ENCODE peak calls at places on chromosomes 1 and 21, in four cellular contexts. W, J, O and Y are unnamed samples. For H3K36me3 and H3K27me3, the result is how much of the 10 kb centered on the place peaks cover.

GRCh38 chr1:243230914-243231313 is 24.2 kb downstream of the CEP170 start:
- DNase-seq in W (no peak), J (no peak), O (no peak), Y (peak)

GRCh38 chr1:200733907-200734306 is 4.8 kb upstream of the CAMSAP2 start:
- DNase-seq in W (no peak), J (no peak), O (no peak), Y (no peak)

GRCh38 chr1:44405041-44405803 is at the start of gene RNF220:
- DNase-seq in W (peak), J (no peak), O (no peak), Y (peak)

GRCh38 chr1:44112486-44112885 is 6.1 kb upstream of the KLF17 start:
- DNase-seq in W (no peak), J (no peak), O (no peak), Y (no peak)

GRCh38 chr1:222711319-222712252 is 705 bp downstream of the AIDA start:
- DNase-seq in W (peak), J (peak), O (peak), Y (peak)

GRCh38 chr21:25005388-25005787 is 601.9 kb downstream of the MRPL39 start:
- DNase-seq in W (no peak), J (no peak), O (no peak), Y (no peak)

GRCh38 chr1:90959352-90960206 is 62.3 kb downstream of the ZNF644 start:
- DNase-seq in W (no peak), J (no peak), O (no peak), Y (no peak)

GRCh38 chr1:67732750-67733151 is 47.8 kb downstream of the GADD45A start:
- DNase-seq in W (no peak), J (peak), O (no peak), Y (no peak)

GRCh38 chr1:203051841-203052324 is 25.6 kb downstream of the PPFIA4 start:
- DNase-seq in W (no peak), J (no peak), O (no peak), Y (no peak)

GRCh38 chr21:26126168-26126553 is 44.4 kb downstream of the APP start:
- DNase-seq in W (no peak), J (no peak), O (no peak), Y (no peak)

GRCh38 chr21:26125433-26126167 is 45.0 kb downstream of the APP start:
- DNase-seq in W (no peak), J (no peak), O (no peak), Y (no peak)

GRCh38 chr21:26124896-26125295 is 45.7 kb downstream of the APP start:
- DNase-seq in W (no peak), J (no peak), O (no peak), Y (no peak)

GRCh38 chr21:26127918-26128317 is 42.7 kb downstream of the APP start:
- DNase-seq in W (no peak), J (no peak), O (no peak), Y (no peak)

GRCh38 chr21:26127073-26127814 is 43.3 kb downstream of the APP start:
- DNase-seq in W (no peak), J (no peak), O (no peak), Y (no peak)
- H3K4me3 ChIP-seq in W (no peak), J (no peak), O (no peak), Y (no peak)

GRCh38 chr21:35394049-35394448 is 344.9 kb upstream of the RUNX1 start:
- DNase-seq in W (no peak), J (no peak), O (no peak), Y (no peak)
- H3K36me3 ChIP-seq in W (under half), J (under half), O (under half), Y (under half)

GRCh38 chr1:217138173-217138838 is 415.1 kb upstream of the ESRRG start:
- DNase-seq in W (peak), J (no peak), O (no peak), Y (no peak)
- H3K27me3 ChIP-seq in W (under half), J (under half), O (under half), Y (under half)

GRCh38 chr1:11691928-11692711 is 610 bp downstream of the DRAXIN start:
- DNase-seq in W (no peak), J (no peak), O (no peak), Y (no peak)
- H3K4me3 ChIP-seq in W (peak), J (peak), O (peak), Y (no peak)

DNA sequence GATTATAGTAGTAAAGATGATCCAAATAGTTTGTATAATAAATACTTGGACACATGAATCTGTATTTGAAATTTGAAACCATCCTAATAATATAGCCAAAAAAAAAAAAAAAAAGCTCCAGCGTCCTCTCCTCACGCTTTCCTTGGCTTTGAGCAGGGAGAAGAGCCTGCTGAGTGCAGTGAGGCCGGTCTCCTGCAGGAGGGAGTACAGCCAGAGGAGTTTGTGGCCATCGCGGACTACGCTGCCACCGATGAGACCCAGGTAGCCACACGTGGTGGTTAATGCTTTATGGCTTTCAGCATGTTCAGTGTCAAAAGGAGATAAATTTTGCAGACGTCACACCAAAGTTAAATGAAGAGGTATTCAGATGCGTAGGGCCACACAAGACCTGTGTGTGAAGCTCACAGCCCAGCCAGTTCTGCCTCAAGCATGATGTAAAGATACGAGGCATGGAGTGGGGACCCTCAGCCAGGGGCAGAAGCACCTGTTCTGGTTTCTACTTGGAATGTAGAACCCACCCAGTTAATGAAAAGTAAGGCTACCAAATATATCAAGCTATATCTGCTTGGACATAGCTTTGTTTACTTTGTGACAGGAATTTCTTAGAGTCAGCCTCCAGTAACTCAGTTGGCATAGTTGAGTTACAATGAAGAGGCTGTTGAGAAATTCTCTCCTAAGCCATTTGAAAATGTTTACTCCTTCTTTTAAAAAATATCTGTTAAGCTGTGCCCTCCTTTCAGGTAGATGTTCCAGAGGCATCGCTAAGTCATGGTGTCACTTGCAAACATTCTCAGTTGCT is 8.1 kb downstream of the PRMT2 start:
- DNase-seq in W (no peak), J (no peak), O (no peak), Y (no peak)
- H3K36me3 ChIP-seq in W (under half), J (half or more), O (half or more), Y (half or more)

GRCh38 chr21:44712203-44713028 is 1.0 kb upstream of the TSPEAR start:
- DNase-seq in W (no peak), J (peak), O (no peak), Y (no peak)

GRCh38 chr21:44711327-44712202 is at the start of gene TSPEAR:
- DNase-seq in W (no peak), J (peak), O (no peak), Y (no peak)

GRCh38 chr21:44713130-44713529 is 1.8 kb upstream of the TSPEAR start:
- DNase-seq in W (no peak), J (peak), O (no peak), Y (no peak)

GRCh38 chr21:44714905-44715304 is 3.5 kb upstream of the TSPEAR start:
- DNase-seq in W (no peak), J (peak), O (no peak), Y (no peak)

GRCh38 chr21:44713846-44714245 is 2.5 kb upstream of the TSPEAR start:
- DNase-seq in W (no peak), J (peak), O (no peak), Y (no peak)
- H3K27me3 ChIP-seq in W (under half), J (under half), O (under half), Y (under half)

DNA sequence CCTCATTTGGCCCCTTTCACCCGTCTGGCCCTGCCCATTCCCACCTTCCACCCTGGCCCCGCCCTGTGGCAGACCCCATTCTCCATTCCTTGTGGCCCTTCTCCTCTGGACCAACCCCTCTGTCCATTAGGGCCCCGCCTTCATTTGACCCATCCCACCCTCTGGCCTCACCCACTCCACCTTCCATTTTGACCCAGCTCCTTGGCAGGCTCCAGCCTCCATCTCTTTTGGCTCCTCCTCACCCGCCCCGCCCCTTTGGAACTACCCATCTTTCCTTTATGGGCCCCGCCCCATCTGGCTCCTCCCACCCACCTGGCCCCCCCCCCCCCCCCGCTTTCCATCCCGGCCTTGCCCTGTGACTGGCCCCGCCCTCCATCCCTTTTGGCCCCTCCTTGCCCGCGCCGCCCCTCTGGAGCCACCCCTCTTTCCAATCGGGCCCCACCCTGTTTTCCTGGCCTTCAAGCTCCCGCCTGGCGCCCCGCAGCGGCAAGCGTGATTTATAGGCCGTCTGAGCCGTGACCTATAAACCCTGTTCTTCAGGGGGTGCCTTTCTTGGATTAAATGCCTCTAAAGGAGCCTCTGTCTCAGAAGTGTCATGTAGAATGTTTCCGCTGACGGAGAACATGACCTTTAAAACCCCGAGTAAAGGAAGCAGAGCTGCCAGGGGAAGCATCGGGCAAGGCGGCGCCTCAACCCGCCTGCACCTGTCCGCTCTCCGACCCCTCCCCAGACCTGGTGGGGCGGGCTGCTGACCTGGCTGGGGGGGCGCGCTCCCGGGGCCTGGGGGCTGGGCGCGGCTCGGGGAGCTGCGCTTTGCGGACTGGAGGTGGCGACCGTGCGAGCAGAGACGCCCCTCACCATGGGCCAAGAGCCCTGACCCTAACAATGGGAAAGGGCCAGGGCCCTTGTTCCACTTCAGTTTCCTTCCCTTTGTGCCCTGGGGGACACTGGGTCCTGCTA is 178.0 kb downstream of the CAMTA1 start:
- DNase-seq in W (peak), J (peak), O (no peak), Y (peak)
- H3K4me3 ChIP-seq in W (peak), J (no peak), O (peak), Y (no peak)

GRCh38 chr1:19089524-19089923 is 120.5 kb downstream of the UBR4 start:
- DNase-seq in W (no peak), J (no peak), O (no peak), Y (no peak)

GRCh38 chr1:19088717-19089442 is 121.2 kb downstream of the UBR4 start:
- DNase-seq in W (no peak), J (no peak), O (no peak), Y (no peak)

GRCh38 chr1:19087737-19088594 is 122.1 kb downstream of the UBR4 start:
- DNase-seq in W (no peak), J (no peak), O (no peak), Y (no peak)

GRCh38 chr1:19086176-19086875 is 123.7 kb downstream of the UBR4 start:
- DNase-seq in W (no peak), J (no peak), O (no peak), Y (no peak)

GRCh38 chr1:19087017-19087736 is 122.9 kb downstream of the UBR4 start:
- DNase-seq in W (no peak), J (no peak), O (no peak), Y (no peak)
- H3K36me3 ChIP-seq in W (half or more), J (half or more), O (half or more), Y (half or more)